ENCODE peak calls at places on chromosomes 12 and 14, in five cellular contexts. One of them, this sample, is unnamed.

GRCh38 chr14:59829941-59830734 is 40.4 kb downstream of the RTN1 start:
- DNase-seq in NCI-H1417: no peak
- DNase-seq in A673: peak
- DNase-seq in stimulated activated CD8-positive, alpha-beta memory T cell treated with anti-CD3 and anti-CD28 coated beads, Interleukin-15, amount 100 ng/mL, for 24 hours: no peak
- DNase-seq in B cell: no peak
- DNase-seq in this sample: no peak

GRCh38 chr12:97177482-97177881 is 270.4 kb downstream of the NEDD1 start:
- DNase-seq in NCI-H1417: no peak
- DNase-seq in A673: no peak
- DNase-seq in B cell: no peak
- DNase-seq in stimulated activated CD8-positive, alpha-beta memory T cell treated with anti-CD3 and anti-CD28 coated beads, Interleukin-15, amount 100 ng/mL, for 24 hours: no peak
- DNase-seq in this sample: no peak

GRCh38 chr14:50530794-50531193 is 1.6 kb downstream of the MAP4K5 start:
- DNase-seq in NCI-H1417: peak
- DNase-seq in A673: no peak
- DNase-seq in B cell: no peak
- DNase-seq in stimulated activated CD8-positive, alpha-beta memory T cell treated with anti-CD3 and anti-CD28 coated beads, Interleukin-15, amount 100 ng/mL, for 24 hours: no peak
- DNase-seq in this sample: no peak

GRCh38 chr12:89352242-89352491 is 134 bp downstream of the DUSP6 start:
- DNase-seq in stimulated activated CD8-positive, alpha-beta memory T cell treated with anti-CD3 and anti-CD28 coated beads, Interleukin-15, amount 100 ng/mL, for 24 hours: no peak
- DNase-seq in NCI-H1417: peak
- DNase-seq in B cell: no peak
- DNase-seq in A673: no peak
- DNase-seq in this sample: no peak

GRCh38 chr12:26373606-26374495 is 178.5 kb downstream of the SSPN start:
- DNase-seq in stimulated activated CD8-positive, alpha-beta memory T cell treated with anti-CD3 and anti-CD28 coated beads, Interleukin-15, amount 100 ng/mL, for 24 hours: no peak
- DNase-seq in B cell: no peak
- DNase-seq in NCI-H1417: no peak
- DNase-seq in A673: no peak
- DNase-seq in this sample: no peak

GRCh38 chr12:77231548-77231947 is 166.2 kb upstream of the E2F7 start:
- DNase-seq in NCI-H1417: no peak
- DNase-seq in B cell: no peak
- DNase-seq in stimulated activated CD8-positive, alpha-beta memory T cell treated with anti-CD3 and anti-CD28 coated beads, Interleukin-15, amount 100 ng/mL, for 24 hours: no peak
- DNase-seq in A673: peak
- DNase-seq in this sample: no peak

GRCh38 chr12:124761876-124762275 is 101.8 kb downstream of the SCARB1 start:
- DNase-seq in A673: no peak
- DNase-seq in NCI-H1417: no peak
- DNase-seq in B cell: no peak
- DNase-seq in stimulated activated CD8-positive, alpha-beta memory T cell treated with anti-CD3 and anti-CD28 coated beads, Interleukin-15, amount 100 ng/mL, for 24 hours: no peak
- DNase-seq in this sample: no peak

GRCh38 chr14:53227154-53227718 is 74.1 kb upstream of the DDHD1 start:
- DNase-seq in stimulated activated CD8-positive, alpha-beta memory T cell treated with anti-CD3 and anti-CD28 coated beads, Interleukin-15, amount 100 ng/mL, for 24 hours: no peak
- DNase-seq in NCI-H1417: no peak
- DNase-seq in A673: no peak
- DNase-seq in B cell: no peak
- DNase-seq in this sample: no peak

This sample was measured in NCI-H524 treated with DMSO at 0.1 percent for 48 hours.